ENCODE peak calls at places on chromosomes 2 and 18, in eight cellular contexts. T is activated T-helper 1 cell treated with anti-CD3 and anti-CD28 coated beads, Interleukin-12 subunit alpha, Interleukin-12 subunit beta, Interleukin-2, Interleukin-4 antibody, amounts not matched to agents 30 ng/mL and 10 ng/mL and 1 ng/mL, durations not matched to agents 14 hours and 24 hours and 36 hours; Q is stimulated activated CD4-positive, alpha-beta T cell treated with anti-CD3 and anti-CD28 coated beads, TNF-alpha, amount 100 ng/mL, for 1 hour; D is AG20443; L is MM.1S; N is T-helper 1 cell; H is HL-60; K is SK-N-DZ. B is an unnamed sample.

GRCh38 chr2:119196301-119197124 is 27.1 kb upstream of the STEAP3 start:
- DNase-seq in N (no peak), H (no peak), T (no peak), K (no peak), D (peak), Q (no peak), L (no peak), B (no peak)

GRCh38 chr2:100895402-100895801 is 75.5 kb downstream of the NPAS2 start:
- DNase-seq in Q (no peak), H (no peak), D (no peak), N (no peak), K (no peak), L (no peak), T (no peak), B (no peak)

GRCh38 chr18:10953672-10954071 is 195.7 kb downstream of the PIEZO2 start:
- DNase-seq in D (no peak), H (no peak), L (peak), N (no peak), T (no peak), K (no peak), Q (no peak), B (no peak)

GRCh38 chr18:6561893-6562292 is 147.2 kb upstream of the L3MBTL4 start:
- DNase-seq in Q (no peak), L (no peak), T (no peak), K (no peak), H (no peak), D (no peak), N (no peak), B (no peak)

GRCh38 chr2:31831585-31831984 is 179.2 kb downstream of the MEMO1 start:
- DNase-seq in L (no peak), N (no peak), D (no peak), Q (no peak), T (no peak), H (no peak), K (no peak), B (no peak)

GRCh38 chr2:601806-602455 is 75.3 kb downstream of the TMEM18 start:
- DNase-seq in D (no peak), L (no peak), Q (no peak), N (no peak), K (no peak), H (no peak), T (no peak), B (no peak)

GRCh38 chr2:64338910-64339500 is 115.0 kb upstream of the LGALSL start:
- DNase-seq in K (no peak), N (no peak), L (no peak), D (no peak), Q (no peak), H (no peak), T (no peak), B (no peak)

GRCh38 chr2:158487419-158487818 is 30.7 kb downstream of the PKP4 start:
- DNase-seq in N (no peak), Q (no peak), L (no peak), H (no peak), K (no peak), D (no peak), T (no peak), B (no peak)

GRCh38 chr2:111972955-111973565 is 74.7 kb downstream of the MERTK start:
- DNase-seq in N (no peak), T (no peak), L (peak), K (no peak), D (no peak), Q (no peak), H (no peak), B (no peak)

GRCh38 chr2:15631883-15632282 is 40.2 kb downstream of the DDX1 start:
- DNase-seq in Q (no peak), K (peak), H (no peak), L (no peak), T (no peak), N (no peak), D (no peak), B (no peak)

GRCh38 chr2:186570587-186570986 is 19.3 kb upstream of the ITGAV start:
- DNase-seq in L (no peak), D (no peak), Q (no peak), N (no peak), K (no peak), H (no peak), T (no peak), B (no peak)

GRCh38 chr2:177633111-177633510 is 240.5 kb downstream of the AGPS start:
- DNase-seq in N (no peak), K (no peak), T (no peak), Q (no peak), D (no peak), L (peak), H (no peak), B (no peak)

GRCh38 chr2:202035089-202035940 is 1.7 kb downstream of the FZD7 start:
- DNase-seq in Q (peak), L (no peak), T (no peak), N (no peak), D (peak), K (no peak), H (no peak), B (no peak)

GRCh38 chr18:49934457-49934856 is 121.1 kb upstream of the ACAA2 start:
- DNase-seq in K (no peak), D (no peak), H (no peak), N (no peak), T (no peak), Q (no peak), L (no peak), B (no peak)

GRCh38 chr2:236988690-236989639 is 96.7 kb upstream of the COPS8 start:
- DNase-seq in N (no peak), Q (no peak), K (peak), D (peak), T (no peak), H (peak), L (no peak), B (peak)

GRCh38 chr2:42872736-42873135 is 80.4 kb upstream of the HAAO start:
- DNase-seq in L (no peak), K (no peak), N (no peak), T (no peak), H (no peak), Q (no peak), D (peak), B (no peak)

GRCh38 chr2:20619624-20620024 is 31.3 kb downstream of the HS1BP3 start:
- DNase-seq in Q (no peak), L (no peak), D (no peak), T (no peak), K (no peak), N (no peak), H (no peak), B (no peak)

GRCh38 chr2:109410021-109410815 is 203.5 kb downstream of the SEPTIN10 start:
- DNase-seq in Q (no peak), L (no peak), D (peak), K (no peak), N (no peak), T (no peak), H (no peak), B (no peak)

GRCh38 chr2:72077702-72078169 is 69.9 kb downstream of the CYP26B1 start:
- DNase-seq in K (no peak), Q (no peak), L (no peak), T (no peak), H (no peak), N (no peak), D (no peak), B (no peak)

GRCh38 chr18:39455300-39455699 is 1889.7 kb upstream of the CELF4 start:
- DNase-seq in N (no peak), L (no peak), K (no peak), H (no peak), D (peak), T (no peak), Q (no peak), B (no peak)

GRCh38 chr2:42793314-42794270 is 1.2 kb upstream of the HAAO start:
- DNase-seq in L (no peak), K (no peak), H (no peak), D (peak), N (no peak), T (no peak), Q (no peak), B (no peak)

GRCh38 chr2:99031991-99032390 is 96.0 kb upstream of the CRACDL start:
- DNase-seq in H (no peak), D (no peak), T (no peak), K (no peak), N (no peak), Q (no peak), L (no peak), B (no peak)

GRCh38 chr2:70433315-70433714 is 120.3 kb downstream of the TGFA start:
- DNase-seq in N (no peak), L (no peak), K (no peak), D (no peak), T (no peak), Q (no peak), H (no peak), B (no peak)

GRCh38 chr2:234633581-234634230 is 136.8 kb upstream of the ARL4C start:
- DNase-seq in Q (no peak), K (no peak), H (no peak), D (no peak), T (no peak), L (no peak), N (no peak), B (no peak)

GRCh38 chr2:75087726-75088125 is 111.6 kb downstream of the TACR1 start:
- DNase-seq in K (no peak), H (no peak), Q (no peak), D (peak), N (no peak), T (no peak), L (no peak), B (no peak)

GRCh38 chr2:126715111-126715510 is 59.2 kb downstream of the GYPC start:
- DNase-seq in K (no peak), T (no peak), H (no peak), D (no peak), L (no peak), Q (no peak), N (no peak), B (no peak)

GRCh38 chr2:72755647-72756423 is 70.0 kb downstream of the EXOC6B start:
- DNase-seq in D (peak), T (no peak), H (no peak), Q (no peak), K (no peak), L (no peak), N (no peak), B (no peak)

GRCh38 chr2:126874961-126875360 is 23.7 kb upstream of the TEX51 start:
- DNase-seq in D (no peak), H (no peak), T (no peak), L (no peak), N (no peak), K (no peak), Q (no peak), B (no peak)